ENCODE peak calls at places on chromosomes 16 and 17, in ten cellular contexts. One of them, this sample, is unnamed.

GRCh38 chr17:1969712-1970111 is 55.4 kb downstream of the RTN4RL1 start:
- DNase-seq in heart right ventricle: no peak
- DNase-seq in T-helper 2 cell: no peak
- DNase-seq in DMS153: no peak
- DNase-seq in AG10803: no peak
- DNase-seq in HS-5: no peak
- DNase-seq in HuH-7: no peak
- DNase-seq in AG08396: no peak
- DNase-seq in Right ventricle myocardium superior: no peak
- DNase-seq in nephron progenitor cell: no peak
- DNase-seq in this sample: no peak

GRCh38 chr17:62968445-62968923 is 2.4 kb downstream of the TANC2 start:
- DNase-seq in nephron progenitor cell: peak; percentile 30
- DNase-seq in heart right ventricle: no peak
- DNase-seq in Right ventricle myocardium superior: no peak
- DNase-seq in T-helper 2 cell: no peak
- DNase-seq in DMS153: peak; percentile 85
- DNase-seq in HuH-7: peak; percentile 91
- DNase-seq in AG08396: peak; percentile 86
- DNase-seq in AG10803: peak; percentile 90
- DNase-seq in HS-5: peak; percentile 75
- DNase-seq in this sample: peak; percentile 89

GRCh38 chr17:4341616-4341977 is 24.9 kb downstream of the UBE2G1 start:
- DNase-seq in DMS153: no peak
- DNase-seq in AG08396: no peak
- DNase-seq in nephron progenitor cell: no peak
- DNase-seq in AG10803: no peak
- DNase-seq in Right ventricle myocardium superior: no peak
- DNase-seq in HS-5: no peak
- DNase-seq in HuH-7: no peak
- DNase-seq in T-helper 2 cell: no peak
- DNase-seq in heart right ventricle: no peak
- DNase-seq in this sample: no peak

GRCh38 chr16:15492091-15492740 is 57.8 kb downstream of the BMERB1 start:
- DNase-seq in HS-5: no peak
- DNase-seq in DMS153: no peak
- DNase-seq in Right ventricle myocardium superior: no peak
- DNase-seq in HuH-7: no peak
- DNase-seq in AG08396: no peak
- DNase-seq in T-helper 2 cell: no peak
- DNase-seq in nephron progenitor cell: no peak
- DNase-seq in AG10803: no peak
- DNase-seq in heart right ventricle: no peak
- DNase-seq in this sample: no peak

GRCh38 chr16:71296584-71297133 is 7.5 kb upstream of the CMTR2 start:
- DNase-seq in T-helper 2 cell: no peak
- DNase-seq in nephron progenitor cell: no peak
- DNase-seq in AG08396: no peak
- DNase-seq in DMS153: no peak
- DNase-seq in AG10803: no peak
- DNase-seq in Right ventricle myocardium superior: no peak
- DNase-seq in HuH-7: no peak
- DNase-seq in HS-5: no peak
- DNase-seq in heart right ventricle: no peak
- DNase-seq in this sample: no peak

GRCh38 chr16:9114112-9114511 is 22.7 kb downstream of the HAPSTR1 start:
- DNase-seq in T-helper 2 cell: no peak
- DNase-seq in Right ventricle myocardium superior: no peak
- DNase-seq in AG10803: no peak
- DNase-seq in nephron progenitor cell: no peak
- DNase-seq in DMS153: no peak
- DNase-seq in AG08396: no peak
- DNase-seq in heart right ventricle: no peak
- DNase-seq in HS-5: no peak
- DNase-seq in HuH-7: no peak
- DNase-seq in this sample: no peak

GRCh38 chr17:80663783-80664206 is 119.2 kb downstream of the RPTOR start:
- DNase-seq in AG10803: peak; percentile 65
- DNase-seq in HS-5: no peak
- DNase-seq in HuH-7: no peak
- DNase-seq in Right ventricle myocardium superior: no peak
- DNase-seq in T-helper 2 cell: no peak
- DNase-seq in DMS153: no peak
- DNase-seq in heart right ventricle: no peak
- DNase-seq in AG08396: peak; percentile 76
- DNase-seq in nephron progenitor cell: no peak
- DNase-seq in this sample: no peak

GRCh38 chr17:81295678-81296381 is 723 bp upstream of the SLC38A10 start:
- DNase-seq in AG08396: peak; percentile 65
- DNase-seq in Right ventricle myocardium superior: no peak
- DNase-seq in heart right ventricle: no peak
- DNase-seq in nephron progenitor cell: no peak
- DNase-seq in HuH-7: peak; percentile 76
- DNase-seq in AG10803: peak; percentile 47
- DNase-seq in T-helper 2 cell: no peak
- DNase-seq in DMS153: no peak
- DNase-seq in HS-5: no peak
- DNase-seq in this sample: peak; percentile 16

GRCh38 chr17:60599220-60599619 is 773 bp upstream of the PPM1D start:
- DNase-seq in DMS153: no peak
- DNase-seq in T-helper 2 cell: no peak
- DNase-seq in Right ventricle myocardium superior: no peak
- DNase-seq in HS-5: no peak
- DNase-seq in nephron progenitor cell: peak; percentile 6
- DNase-seq in HuH-7: peak; percentile 23
- DNase-seq in AG08396: no peak
- DNase-seq in heart right ventricle: no peak
- DNase-seq in AG10803: no peak
- DNase-seq in this sample: no peak

GRCh38 chr17:8732406-8733065 is 12.1 kb downstream of the CCDC42 start:
- DNase-seq in HS-5: no peak
- DNase-seq in DMS153: no peak
- DNase-seq in T-helper 2 cell: no peak
- DNase-seq in AG10803: peak; percentile 31
- DNase-seq in nephron progenitor cell: no peak
- DNase-seq in Right ventricle myocardium superior: no peak
- DNase-seq in HuH-7: no peak
- DNase-seq in heart right ventricle: no peak
- DNase-seq in AG08396: no peak
- DNase-seq in this sample: no peak